ENCODE peak calls at places on chromosome 12, in ten cellular contexts. A is stimulated activated naive CD4-positive, alpha-beta T cell; V is DMS153; L is cardiac muscle cell; I is Right ventricle myocardium superior; Z is stimulated activated naive CD8-positive, alpha-beta T cell treated with anti-CD3 and anti-CD28 coated beads, Interleukin-15, Interleukin-2, amounts not matched to agents 100 U/mL and 50 U/mL, for 24 hours; W is activated naive CD4-positive, alpha-beta T cell treated with anti-CD3 and anti-CD28 coated beads for 36 hours; M is stimulated activated CD4-positive, alpha-beta T cell treated with anti-CD3 and anti-CD28 coated beads, TNF-alpha, amount 100 ng/mL, for 1 hour; T is activated T-helper 1 cell treated with anti-CD3 and anti-CD28 coated beads, Interleukin-2, amount 50 U/mL, for 16 hours; D is tibial artery. X is an unnamed sample.

GRCh38 chr12:124916370-124917134 is 2.1 kb upstream of the UBC start:
- DNase-seq in L (peak), A (no peak), M (no peak), Z (peak), I (peak), V (no peak), T (no peak), W (peak), D (peak), X (peak)

GRCh38 chr12:96354326-96354725 is 45.9 kb downstream of the CDK17 start:
- DNase-seq in T (no peak), W (no peak), D (no peak), M (no peak), I (no peak), A (no peak), Z (no peak), L (no peak), V (no peak), X (no peak)

GRCh38 chr12:96501139-96501741 is 11.9 kb downstream of the CFAP54 start:
- DNase-seq in D (no peak), W (peak), A (no peak), V (peak), Z (peak), I (no peak), L (peak), T (peak), M (no peak), X (peak)

GRCh38 chr12:57454566-57455373 is at the start of gene INHBE:
- DNase-seq in M (no peak), Z (peak), W (peak), V (no peak), T (no peak), L (peak), D (no peak), I (no peak), A (no peak), X (peak)

GRCh38 chr12:52010152-52010622 is 3.4 kb downstream of the TAMALIN start:
- DNase-seq in T (no peak), W (no peak), Z (no peak), V (no peak), D (peak), M (no peak), L (peak), I (peak), A (no peak), X (peak)

GRCh38 chr12:29714966-29715365 is 68.8 kb downstream of the TMTC1 start:
- DNase-seq in A (no peak), D (no peak), T (no peak), Z (no peak), L (no peak), I (no peak), M (no peak), V (no peak), W (no peak), X (no peak)

GRCh38 chr12:2772370-2772769 is 22.4 kb upstream of the FKBP4 start:
- DNase-seq in A (no peak), V (no peak), M (no peak), W (no peak), T (no peak), D (no peak), Z (no peak), L (no peak), I (no peak), X (no peak)

GRCh38 chr12:119715268-119715620 is 47.3 kb downstream of the PRKAB1 start:
- DNase-seq in L (peak), D (no peak), A (no peak), I (no peak), M (no peak), Z (no peak), V (no peak), T (no peak), W (no peak), X (peak)

GRCh38 chr12:132623072-132623869 is 4.7 kb downstream of the P2RX2 start:
- DNase-seq in V (no peak), I (no peak), A (no peak), W (no peak), D (no peak), Z (no peak), M (no peak), L (no peak), T (no peak), X (no peak)

GRCh38 chr12:52860102-52860838 is 11.5 kb upstream of the KRT78 start:
- DNase-seq in I (no peak), M (no peak), W (no peak), T (no peak), A (no peak), L (peak), Z (no peak), V (no peak), D (no peak), X (peak)

GRCh38 chr12:98983647-98984046 is 338.6 kb downstream of the APAF1 start:
- DNase-seq in M (no peak), D (no peak), A (no peak), T (no peak), V (no peak), L (no peak), I (no peak), Z (no peak), W (no peak), X (no peak)

GRCh38 chr12:92290881-92291280 is 145.2 kb upstream of the BTG1 start:
- DNase-seq in Z (no peak), L (no peak), W (no peak), V (peak), M (no peak), T (no peak), A (no peak), I (no peak), D (no peak), X (peak)

GRCh38 chr12:46554461-46554860 is 181.9 kb upstream of the SLC38A2 start:
- DNase-seq in A (no peak), V (no peak), Z (no peak), M (no peak), L (no peak), I (no peak), T (no peak), W (no peak), D (no peak), X (no peak)

GRCh38 chr12:15534322-15534721 is 212.0 kb downstream of the PTPRO start:
- DNase-seq in A (peak), L (peak), D (no peak), W (peak), Z (no peak), T (no peak), M (no peak), I (no peak), V (no peak), X (no peak)